ENCODE peak calls at places on chromosomes 1 and 21, in nine cellular contexts. G, V, P, O, E, A, Z, Q and T are unnamed samples.

GRCh38 chr1:67785847-67786753 is 47.2 kb downstream of the GNG12 start:
- DNase-seq in G (no peak), V (peak), P (no peak), O (no peak), E (peak), A (no peak), Z (no peak), Q (no peak), T (no peak)

GRCh38 chr1:3501856-3502665 is 47.6 kb downstream of the ARHGEF16 start:
- DNase-seq in G (peak), V (peak), P (peak), O (no peak), E (peak), A (peak), Z (peak), Q (peak), T (no peak)

GRCh38 chr1:87805661-87806376 is 477.1 kb downstream of the LMO4 start:
- DNase-seq in G (no peak), V (peak), P (peak), O (no peak), E (peak), A (no peak), Z (no peak), Q (no peak), T (no peak)

GRCh38 chr1:112703706-112704105 is 3.2 kb downstream of the RHOC start:
- DNase-seq in G (no peak), V (no peak), P (no peak), O (no peak), E (no peak), A (no peak), Z (no peak), Q (no peak), T (no peak)

GRCh38 chr1:113786055-113786454 is 26.2 kb downstream of the RSBN1 start:
- DNase-seq in G (no peak), V (peak), P (peak), O (no peak), E (peak), A (no peak), Z (no peak), Q (no peak), T (no peak)

GRCh38 chr1:233233508-233234040 is 62.0 kb downstream of the PCNX2 start:
- DNase-seq in G (no peak), V (no peak), P (no peak), O (no peak), E (no peak), A (no peak), Z (no peak), Q (no peak), T (no peak)

GRCh38 chr1:211920141-211920572 is 89.6 kb upstream of the LPGAT1 start:
- DNase-seq in G (no peak), V (peak), P (no peak), O (no peak), E (peak), A (no peak), Z (no peak), Q (no peak), T (no peak)

GRCh38 chr1:119209943-119210342 is 69.5 kb upstream of the WARS2 start:
- DNase-seq in G (no peak), V (peak), P (no peak), O (no peak), E (no peak), A (no peak), Z (no peak), Q (no peak), T (no peak)

GRCh38 chr1:59568158-59568935 is 246.4 kb upstream of the HOOK1 start:
- DNase-seq in G (no peak), V (no peak), P (peak), O (no peak), E (peak), A (no peak), Z (no peak), Q (no peak), T (no peak)

GRCh38 chr1:186915555-186915954 is 86.8 kb downstream of the PLA2G4A start:
- DNase-seq in G (no peak), V (peak), P (no peak), O (no peak), E (no peak), A (no peak), Z (no peak), Q (no peak), T (no peak)

DNA sequence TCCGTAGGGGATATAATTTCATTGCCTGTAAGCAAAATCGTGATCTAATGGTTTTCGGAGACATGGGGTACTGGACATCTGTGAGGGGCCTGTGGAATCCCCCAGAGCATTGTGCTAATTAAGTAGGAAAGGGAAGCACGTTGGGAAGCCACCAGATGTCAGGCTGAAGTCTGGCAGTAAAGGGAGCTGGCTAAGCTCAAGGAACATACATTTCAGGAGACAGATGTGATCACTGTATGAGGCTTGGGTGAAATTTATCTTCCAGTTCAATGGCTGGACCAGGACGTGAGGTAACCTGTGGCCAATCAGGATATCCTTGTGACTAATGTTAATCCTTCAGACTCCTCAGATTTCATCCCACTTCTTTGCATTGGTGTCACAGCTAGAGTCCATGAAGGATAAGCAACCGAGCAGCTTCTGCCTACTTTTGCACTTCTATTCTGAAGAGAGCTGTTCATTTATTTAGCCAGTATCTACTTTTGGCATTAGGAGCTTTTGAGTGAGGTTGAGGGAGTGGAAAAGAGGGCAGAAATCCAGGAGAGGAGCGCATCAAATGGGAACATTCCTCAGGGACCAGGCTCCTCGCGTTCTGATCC is 110.2 kb upstream of the APP start:
- DNase-seq in G (no peak), V (peak), P (peak), O (no peak), E (no peak), A (no peak), Z (no peak), Q (no peak), T (no peak)
- TF ChIP-seq CTCF in G (no peak), V (no peak), P (no peak), O (no peak), E (no peak), A (no peak), Z (no peak), Q (no peak), T (no peak)

DNA sequence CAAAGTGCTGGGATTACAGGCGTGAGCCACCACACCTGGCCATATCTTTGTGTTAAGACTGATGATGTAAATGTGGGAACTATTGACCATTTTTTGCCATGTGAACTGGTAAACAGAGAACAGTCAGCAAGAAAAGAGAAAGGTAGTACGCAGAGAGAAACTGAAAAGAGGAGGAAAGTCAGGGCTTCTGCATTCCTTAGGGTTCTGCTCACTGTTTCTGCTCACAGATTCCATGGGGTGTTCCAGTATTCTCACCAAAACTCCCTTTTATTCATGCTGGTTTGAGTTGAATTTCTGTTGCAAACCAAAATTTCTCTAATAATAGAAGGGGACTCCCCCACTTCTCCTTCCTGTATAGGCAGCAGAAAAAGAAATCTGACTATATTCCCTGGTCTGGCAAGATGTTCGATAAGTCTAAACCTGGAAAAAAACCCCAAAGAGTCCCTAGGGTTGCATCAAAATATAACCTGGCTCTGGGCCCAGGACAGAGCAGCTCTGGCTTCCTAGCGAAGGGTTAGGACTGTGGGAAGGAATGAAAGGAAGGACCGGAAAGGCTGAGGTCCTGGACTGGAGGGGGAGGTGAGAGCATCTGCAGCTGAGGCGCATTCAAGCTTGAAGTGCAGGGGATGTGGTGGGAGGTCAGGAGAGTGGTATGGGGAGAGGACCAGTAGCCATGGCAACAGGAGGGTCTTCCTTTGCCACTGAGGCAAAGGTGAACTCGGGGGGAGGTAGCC is 18.8 kb upstream of the RGS16 start:
- DNase-seq in G (no peak), V (peak), P (no peak), O (no peak), E (no peak), A (no peak), Z (no peak), Q (no peak), T (no peak)
- TF ChIP-seq CTCF in G (no peak), V (no peak), P (no peak), O (no peak), E (no peak), A (no peak), Z (no peak), Q (no peak), T (no peak)

GRCh38 chr21:44871576-44872265 is 1.8 kb downstream of the PTTG1IP start:
- DNase-seq in G (no peak), V (peak), P (peak), O (no peak), E (peak), A (no peak), Z (no peak), Q (no peak), T (peak)

GRCh38 chr21:44868707-44869106 is 4.8 kb downstream of the PTTG1IP start:
- DNase-seq in G (no peak), V (no peak), P (no peak), O (no peak), E (no peak), A (no peak), Z (no peak), Q (no peak), T (no peak)

GRCh38 chr21:44870748-44871495 is 2.6 kb downstream of the PTTG1IP start:
- DNase-seq in G (no peak), V (no peak), P (peak), O (no peak), E (no peak), A (no peak), Z (no peak), Q (no peak), T (no peak)

GRCh38 chr21:44867999-44868700 is 5.3 kb downstream of the PTTG1IP start:
- DNase-seq in G (no peak), V (no peak), P (no peak), O (peak), E (no peak), A (no peak), Z (no peak), Q (no peak), T (no peak)

GRCh38 chr21:44869860-44870747 is 3.4 kb downstream of the PTTG1IP start:
- DNase-seq in G (no peak), V (peak), P (peak), O (no peak), E (peak), A (no peak), Z (no peak), Q (no peak), T (no peak)
- TF ChIP-seq CTCF in G (no peak), V (no peak), P (no peak), O (no peak), E (no peak), A (no peak), Z (no peak), Q (no peak), T (no peak)

GRCh38 chr21:46163375-46163774 is 8.0 kb upstream of the FTCD start:
- DNase-seq in G (no peak), V (no peak), P (no peak), O (no peak), E (no peak), A (no peak), Z (no peak), Q (no peak), T (no peak)

GRCh38 chr21:46161180-46161799 is 5.9 kb upstream of the FTCD start:
- DNase-seq in G (no peak), V (no peak), P (peak), O (no peak), E (no peak), A (no peak), Z (no peak), Q (no peak), T (no peak)

GRCh38 chr21:46160563-46161179 is 5.3 kb upstream of the FTCD start:
- DNase-seq in G (no peak), V (no peak), P (no peak), O (no peak), E (no peak), A (no peak), Z (no peak), Q (no peak), T (no peak)

GRCh38 chr21:46159841-46160562 is 4.6 kb upstream of the FTCD start:
- DNase-seq in G (no peak), V (no peak), P (no peak), O (no peak), E (no peak), A (peak), Z (no peak), Q (no peak), T (no peak)

DNA sequence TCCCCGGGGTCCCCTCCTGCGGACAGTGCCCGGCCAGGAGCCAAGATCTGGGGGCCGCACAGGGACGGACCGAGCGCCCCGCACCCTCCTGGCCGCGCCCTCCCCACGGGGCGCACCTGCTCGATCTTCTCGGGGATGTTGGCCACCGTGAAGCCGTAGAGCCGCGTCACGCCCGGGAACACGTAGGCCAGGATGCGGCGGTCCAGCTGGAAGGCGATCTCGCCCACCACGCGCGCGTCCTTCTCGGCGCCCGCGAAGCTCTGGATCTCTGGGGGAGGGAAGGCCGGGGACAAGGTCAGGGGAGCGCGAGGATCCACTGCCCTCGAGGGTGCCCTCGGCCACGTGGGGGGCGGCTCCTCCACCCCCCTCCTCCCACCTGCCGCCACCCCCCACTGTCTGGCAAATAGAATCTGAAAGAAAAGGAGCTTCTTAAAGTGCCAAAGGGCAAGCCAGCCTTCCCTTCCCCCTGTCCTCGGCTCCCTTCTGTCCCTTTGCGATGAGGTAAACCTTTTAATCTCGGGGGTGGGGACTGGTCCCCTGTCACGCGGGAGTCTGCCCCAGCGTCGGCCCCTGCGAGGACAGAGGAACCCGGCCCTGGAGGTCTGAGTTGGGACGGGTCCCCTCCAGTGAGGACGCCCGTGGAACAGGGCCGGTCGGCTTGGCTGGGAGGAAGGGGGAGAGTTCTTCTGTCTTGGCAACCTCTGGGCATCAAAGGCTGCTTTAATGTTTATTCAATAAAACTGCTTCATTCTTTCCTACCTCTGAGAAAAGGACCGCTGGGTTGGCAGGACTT is 6.6 kb upstream of the FTCD start:
- DNase-seq in G (no peak), V (no peak), P (no peak), O (no peak), E (no peak), A (no peak), Z (no peak), Q (no peak), T (no peak)
- TF ChIP-seq CTCF in G (no peak), V (no peak), P (no peak), O (no peak), E (no peak), A (no peak), Z (no peak), Q (no peak), T (no peak)

GRCh38 chr1:222105861-222106260 is 364.0 kb upstream of the DUSP10 start:
- DNase-seq in G (no peak), V (no peak), P (no peak), O (no peak), E (no peak), A (no peak), Z (no peak), Q (no peak), T (no peak)

GRCh38 chr1:222106369-222106768 is 364.5 kb upstream of the DUSP10 start:
- DNase-seq in G (no peak), V (no peak), P (no peak), O (no peak), E (no peak), A (no peak), Z (no peak), Q (no peak), T (no peak)

GRCh38 chr1:222104097-222104496 is 362.2 kb upstream of the DUSP10 start:
- DNase-seq in G (no peak), V (no peak), P (no peak), O (no peak), E (no peak), A (no peak), Z (no peak), Q (no peak), T (no peak)

GRCh38 chr1:222104661-222105392 is 362.9 kb upstream of the DUSP10 start:
- DNase-seq in G (no peak), V (no peak), P (no peak), O (no peak), E (peak), A (no peak), Z (no peak), Q (no peak), T (no peak)

DNA sequence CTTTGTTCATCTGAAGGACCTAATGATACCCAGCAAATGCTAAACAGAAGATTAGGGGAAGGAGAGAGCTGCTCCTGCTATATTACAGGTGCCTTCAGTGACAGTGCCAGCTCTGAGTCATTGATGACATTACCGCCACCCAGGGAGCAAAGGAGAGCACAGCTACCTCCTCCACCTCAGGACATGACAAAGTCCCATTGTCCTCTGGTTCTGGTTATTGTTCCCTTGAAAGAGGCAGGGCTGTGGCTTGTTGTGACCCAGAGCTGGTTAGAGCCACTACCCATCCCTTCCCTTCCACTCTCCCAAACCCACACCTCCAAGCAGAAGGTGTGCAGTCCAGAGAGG is 363.5 kb upstream of the DUSP10 start:
- DNase-seq in G (no peak), V (no peak), P (no peak), O (no peak), E (no peak), A (no peak), Z (no peak), Q (no peak), T (no peak)
- TF ChIP-seq CTCF in G (no peak), V (no peak), P (no peak), O (no peak), E (no peak), A (no peak), Z (no peak), Q (no peak), T (no peak)

GRCh38 chr1:8340456-8340855 is 22.5 kb downstream of the SLC45A1 start:
- DNase-seq in G (no peak), V (no peak), P (no peak), O (no peak), E (no peak), A (no peak), Z (no peak), Q (no peak), T (no peak)

GRCh38 chr1:8343044-8343443 is 25.1 kb downstream of the SLC45A1 start:
- DNase-seq in G (no peak), V (no peak), P (no peak), O (no peak), E (no peak), A (peak), Z (no peak), Q (no peak), T (no peak)

GRCh38 chr1:8343464-8344001 is 25.6 kb downstream of the SLC45A1 start:
- DNase-seq in G (no peak), V (peak), P (peak), O (no peak), E (peak), A (peak), Z (no peak), Q (no peak), T (no peak)

GRCh38 chr1:8344893-8345507 is 27.1 kb downstream of the SLC45A1 start:
- DNase-seq in G (no peak), V (no peak), P (no peak), O (no peak), E (no peak), A (no peak), Z (no peak), Q (no peak), T (no peak)

GRCh38 chr1:8342325-8342724 is 24.4 kb downstream of the SLC45A1 start:
- DNase-seq in G (no peak), V (peak), P (no peak), O (no peak), E (peak), A (no peak), Z (no peak), Q (no peak), T (no peak)
- TF ChIP-seq CTCF in G (no peak), V (no peak), P (no peak), O (no peak), E (no peak), A (no peak), Z (no peak), Q (no peak), T (no peak)

GRCh38 chr1:6141601-6142000 is 38.5 kb downstream of the CHD5 start:
- DNase-seq in G (no peak), V (no peak), P (peak), O (no peak), E (no peak), A (no peak), Z (no peak), Q (peak), T (no peak)
- TF ChIP-seq CTCF in G (no peak), V (no peak), P (peak), O (no peak), E (no peak), A (no peak), Z (peak), Q (peak), T (no peak)

GRCh38 chr1:197619008-197619640 is 156.2 kb downstream of the DENND1B start:
- DNase-seq in G (peak), V (peak), P (peak), O (no peak), E (peak), A (no peak), Z (no peak), Q (no peak), T (no peak)
- TF ChIP-seq CTCF in G (peak), V (peak), P (no peak), O (peak), E (peak), A (peak), Z (peak), Q (no peak), T (peak)

GRCh38 chr1:206588492-206588891 is 23.8 kb downstream of the EIF2D start:
- DNase-seq in G (no peak), V (no peak), P (no peak), O (no peak), E (no peak), A (no peak), Z (no peak), Q (no peak), T (no peak)
- TF ChIP-seq CTCF in G (no peak), V (no peak), P (no peak), O (no peak), E (no peak), A (no peak), Z (no peak), Q (no peak), T (no peak)